ENCODE peak calls at places on chromosome 3, in ten cellular contexts. One of them, this sample, is unnamed.

GRCh38 chr3:177618873-177619771 is 421.8 kb upstream of the TBL1XR1 start:
- DNase-seq in IMR-90: peak; percentile 72
- DNase-seq in esophagus squamous epithelium: no peak
- DNase-seq in aorta: no peak
- DNase-seq in GM23248: peak; percentile 68
- DNase-seq in mammary epithelial cell: peak; percentile 56
- DNase-seq in H9: no peak
- DNase-seq in tibial artery: no peak
- DNase-seq in left ventricle myocardium inferior: no peak
- DNase-seq in cardiac muscle cell: peak; percentile 90
- DNase-seq in this sample: no peak

GRCh38 chr3:16219777-16220176 is 45.0 kb downstream of the DPH3 start:
- DNase-seq in IMR-90: no peak
- DNase-seq in esophagus squamous epithelium: no peak
- DNase-seq in aorta: no peak
- DNase-seq in GM23248: no peak
- DNase-seq in mammary epithelial cell: no peak
- DNase-seq in H9: no peak
- DNase-seq in tibial artery: no peak
- DNase-seq in left ventricle myocardium inferior: no peak
- DNase-seq in cardiac muscle cell: no peak
- DNase-seq in this sample: no peak

GRCh38 chr3:27827041-27827440 is 104.9 kb upstream of the EOMES start:
- DNase-seq in IMR-90: no peak
- DNase-seq in esophagus squamous epithelium: no peak
- DNase-seq in aorta: no peak
- DNase-seq in GM23248: no peak
- DNase-seq in mammary epithelial cell: no peak
- DNase-seq in H9: no peak
- DNase-seq in tibial artery: no peak
- DNase-seq in left ventricle myocardium inferior: no peak
- DNase-seq in cardiac muscle cell: no peak
- DNase-seq in this sample: no peak

GRCh38 chr3:34034840-34035239 is 236.4 kb downstream of the PDCD6IP start:
- DNase-seq in IMR-90: no peak
- DNase-seq in esophagus squamous epithelium: no peak
- DNase-seq in aorta: no peak
- DNase-seq in GM23248: no peak
- DNase-seq in mammary epithelial cell: no peak
- DNase-seq in H9: no peak
- DNase-seq in tibial artery: no peak
- DNase-seq in left ventricle myocardium inferior: no peak
- DNase-seq in cardiac muscle cell: no peak
- DNase-seq in this sample: no peak

GRCh38 chr3:194952882-194953281 is 267.2 kb downstream of the FAM43A start:
- DNase-seq in IMR-90: no peak
- DNase-seq in esophagus squamous epithelium: no peak
- DNase-seq in aorta: no peak
- DNase-seq in GM23248: no peak
- DNase-seq in mammary epithelial cell: no peak
- DNase-seq in H9: no peak
- DNase-seq in tibial artery: no peak
- DNase-seq in left ventricle myocardium inferior: no peak
- DNase-seq in cardiac muscle cell: no peak
- DNase-seq in this sample: no peak

GRCh38 chr3:88114878-88115549 is 34.7 kb upstream of the C3orf38 start:
- DNase-seq in IMR-90: no peak
- DNase-seq in esophagus squamous epithelium: no peak
- DNase-seq in aorta: no peak
- DNase-seq in GM23248: no peak
- DNase-seq in mammary epithelial cell: no peak
- DNase-seq in H9: no peak
- DNase-seq in tibial artery: no peak
- DNase-seq in left ventricle myocardium inferior: no peak
- DNase-seq in cardiac muscle cell: no peak
- DNase-seq in this sample: no peak

GRCh38 chr3:170697803-170698350 is 112.0 kb upstream of the SLC7A14 start:
- DNase-seq in IMR-90: no peak
- DNase-seq in esophagus squamous epithelium: no peak
- DNase-seq in aorta: no peak
- DNase-seq in GM23248: no peak
- DNase-seq in mammary epithelial cell: no peak
- DNase-seq in H9: no peak
- DNase-seq in tibial artery: no peak
- DNase-seq in left ventricle myocardium inferior: no peak
- DNase-seq in cardiac muscle cell: peak; percentile 39
- DNase-seq in this sample: no peak

GRCh38 chr3:65436580-65436979 is 602.1 kb downstream of the MAGI1 start:
- DNase-seq in IMR-90: no peak
- DNase-seq in esophagus squamous epithelium: no peak
- DNase-seq in aorta: no peak
- DNase-seq in GM23248: no peak
- DNase-seq in mammary epithelial cell: no peak
- DNase-seq in H9: no peak
- DNase-seq in tibial artery: no peak
- DNase-seq in left ventricle myocardium inferior: no peak
- DNase-seq in cardiac muscle cell: peak; percentile 13
- DNase-seq in this sample: no peak

GRCh38 chr3:71478568-71478967 is 105.0 kb downstream of the FOXP1 start:
- DNase-seq in IMR-90: peak; percentile 26
- DNase-seq in esophagus squamous epithelium: no peak
- DNase-seq in aorta: no peak
- DNase-seq in GM23248: peak; percentile 63
- DNase-seq in mammary epithelial cell: peak; percentile 50
- DNase-seq in H9: no peak
- DNase-seq in tibial artery: no peak
- DNase-seq in left ventricle myocardium inferior: no peak
- DNase-seq in cardiac muscle cell: no peak
- DNase-seq in this sample: no peak

GRCh38 chr3:70531063-70531657 is 218.7 kb upstream of the MDFIC2 start:
- DNase-seq in IMR-90: peak; percentile 57
- DNase-seq in esophagus squamous epithelium: no peak
- DNase-seq in aorta: no peak
- DNase-seq in GM23248: peak; percentile 55
- DNase-seq in mammary epithelial cell: peak; percentile 3
- DNase-seq in H9: no peak
- DNase-seq in tibial artery: no peak
- DNase-seq in left ventricle myocardium inferior: no peak
- DNase-seq in cardiac muscle cell: peak; percentile 60
- DNase-seq in this sample: no peak

GRCh38 chr3:42489116-42489936 is 13.1 kb upstream of the VIPR1 start:
- DNase-seq in IMR-90: no peak
- DNase-seq in esophagus squamous epithelium: no peak
- DNase-seq in aorta: no peak
- DNase-seq in GM23248: no peak
- DNase-seq in mammary epithelial cell: no peak
- DNase-seq in H9: peak; percentile 19
- DNase-seq in tibial artery: no peak
- DNase-seq in left ventricle myocardium inferior: no peak
- DNase-seq in cardiac muscle cell: no peak
- DNase-seq in this sample: no peak

GRCh38 chr3:52136513-52136912 is 17.7 kb downstream of the POC1A start:
- DNase-seq in IMR-90: no peak
- DNase-seq in esophagus squamous epithelium: no peak
- DNase-seq in aorta: no peak
- DNase-seq in GM23248: no peak
- DNase-seq in mammary epithelial cell: no peak
- DNase-seq in H9: no peak
- DNase-seq in tibial artery: peak; percentile 81
- DNase-seq in left ventricle myocardium inferior: no peak
- DNase-seq in cardiac muscle cell: peak; percentile 16
- DNase-seq in this sample: peak; percentile 57

GRCh38 chr3:94225176-94225742 is 162.4 kb downstream of the NSUN3 start:
- DNase-seq in IMR-90: no peak
- DNase-seq in esophagus squamous epithelium: no peak
- DNase-seq in aorta: no peak
- DNase-seq in GM23248: peak; percentile 55
- DNase-seq in mammary epithelial cell: peak; percentile 60
- DNase-seq in H9: no peak
- DNase-seq in tibial artery: no peak
- DNase-seq in left ventricle myocardium inferior: no peak
- DNase-seq in cardiac muscle cell: no peak
- DNase-seq in this sample: no peak

GRCh38 chr3:119301662-119302061 is 7.5 kb downstream of the ARHGAP31 start:
- DNase-seq in IMR-90: no peak
- DNase-seq in esophagus squamous epithelium: no peak
- DNase-seq in aorta: no peak
- DNase-seq in GM23248: no peak
- DNase-seq in mammary epithelial cell: no peak
- DNase-seq in H9: no peak
- DNase-seq in tibial artery: no peak
- DNase-seq in left ventricle myocardium inferior: no peak
- DNase-seq in cardiac muscle cell: no peak
- DNase-seq in this sample: no peak
- H3K27ac ChIP-seq in IMR-90: no peak overlapping the region
- H3K27ac ChIP-seq in esophagus squamous epithelium: no peak overlapping the region
- H3K27ac ChIP-seq in aorta: no peak overlapping the region
- H3K27ac ChIP-seq in GM23248: no peak overlapping the region
- H3K27ac ChIP-seq in mammary epithelial cell: no peak overlapping the region
- H3K27ac ChIP-seq in H9: no peak overlapping the region
- H3K27ac ChIP-seq in tibial artery: no peak overlapping the region
- H3K27ac ChIP-seq in left ventricle myocardium inferior: peak overlapping the region; percentile 48
- H3K27ac ChIP-seq in cardiac muscle cell: peak overlapping the region; percentile 10
- H3K27ac ChIP-seq in this sample: no peak overlapping the region

GRCh38 chr3:172708905-172709775 is 1.7 kb downstream of the NCEH1 start:
- DNase-seq in IMR-90: peak; percentile 12
- DNase-seq in esophagus squamous epithelium: no peak
- DNase-seq in aorta: no peak
- DNase-seq in GM23248: peak; percentile 37
- DNase-seq in mammary epithelial cell: peak; percentile 14
- DNase-seq in H9: no peak
- DNase-seq in tibial artery: no peak
- DNase-seq in left ventricle myocardium inferior: no peak
- DNase-seq in cardiac muscle cell: no peak
- DNase-seq in this sample: no peak

GRCh38 chr3:172710709-172711456 is at the start of gene NCEH1:
- DNase-seq in IMR-90: peak; percentile 99
- DNase-seq in esophagus squamous epithelium: peak; percentile 28
- DNase-seq in aorta: peak; percentile 94
- DNase-seq in GM23248: peak; percentile 99
- DNase-seq in mammary epithelial cell: peak; percentile 98
- DNase-seq in H9: peak; percentile 97
- DNase-seq in tibial artery: peak; percentile 93
- DNase-seq in left ventricle myocardium inferior: peak; percentile 89
- DNase-seq in cardiac muscle cell: peak; percentile 93
- DNase-seq in this sample: peak; percentile 95

GRCh38 chr3:172709776-172710708 is 825 bp downstream of the NCEH1 start:
- DNase-seq in IMR-90: peak; percentile 41
- DNase-seq in esophagus squamous epithelium: no peak
- DNase-seq in aorta: peak; percentile 80
- DNase-seq in GM23248: peak; percentile 77
- DNase-seq in mammary epithelial cell: peak; percentile 30
- DNase-seq in H9: peak; percentile 37
- DNase-seq in tibial artery: peak; percentile 61
- DNase-seq in left ventricle myocardium inferior: peak; percentile 42
- DNase-seq in cardiac muscle cell: peak; percentile 52
- DNase-seq in this sample: peak; percentile 75

GRCh38 chr3:172713316-172713715 is 2.4 kb upstream of the NCEH1 start:
- DNase-seq in IMR-90: no peak
- DNase-seq in esophagus squamous epithelium: no peak
- DNase-seq in aorta: no peak
- DNase-seq in GM23248: peak; percentile 49
- DNase-seq in mammary epithelial cell: no peak
- DNase-seq in H9: no peak
- DNase-seq in tibial artery: peak; percentile 32
- DNase-seq in left ventricle myocardium inferior: no peak
- DNase-seq in cardiac muscle cell: no peak
- DNase-seq in this sample: no peak

DNA sequence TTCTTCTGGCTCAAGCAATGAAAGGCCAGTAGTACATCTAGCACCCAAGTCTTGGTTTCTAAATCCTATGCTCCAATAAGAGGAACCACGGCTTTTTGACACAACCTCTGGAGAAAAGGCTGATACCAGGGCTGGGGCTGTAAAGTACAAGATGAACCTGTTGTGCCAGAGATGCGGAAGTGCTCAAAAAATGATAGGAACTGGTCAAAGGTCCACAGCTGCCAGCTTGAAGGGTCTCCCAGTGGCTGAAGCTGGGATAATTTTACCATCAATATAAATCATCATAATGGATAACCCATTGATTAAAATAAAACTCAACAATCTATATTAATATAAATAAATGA is 562 bp upstream of the NCEH1 start:
- DNase-seq in IMR-90: no peak
- DNase-seq in esophagus squamous epithelium: no peak
- DNase-seq in aorta: no peak
- DNase-seq in GM23248: no peak
- DNase-seq in mammary epithelial cell: no peak
- DNase-seq in H9: no peak
- DNase-seq in tibial artery: no peak
- DNase-seq in left ventricle myocardium inferior: no peak
- DNase-seq in cardiac muscle cell: no peak
- DNase-seq in this sample: no peak
- H3K4me1 ChIP-seq in IMR-90: peaks cover 8% of the 10 kb centered on the region
- H3K4me1 ChIP-seq in esophagus squamous epithelium: peaks cover 18% of the 10 kb centered on the region
- H3K4me1 ChIP-seq in aorta: peaks cover 2% of the 10 kb centered on the region
- H3K4me1 ChIP-seq in GM23248: peaks cover 30% of the 10 kb centered on the region
- H3K4me1 ChIP-seq in mammary epithelial cell: peaks cover 24% of the 10 kb centered on the region
- H3K4me1 ChIP-seq in H9: no peaks in the 10 kb centered on the region
- H3K4me1 ChIP-seq in tibial artery: peaks cover 15% of the 10 kb centered on the region
- H3K4me1 ChIP-seq in left ventricle myocardium inferior: peaks cover 49% of the 10 kb centered on the region
- H3K4me1 ChIP-seq in cardiac muscle cell: peaks cover 6% of the 10 kb centered on the region
- H3K4me1 ChIP-seq in this sample: no peaks in the 10 kb centered on the region

DNA sequence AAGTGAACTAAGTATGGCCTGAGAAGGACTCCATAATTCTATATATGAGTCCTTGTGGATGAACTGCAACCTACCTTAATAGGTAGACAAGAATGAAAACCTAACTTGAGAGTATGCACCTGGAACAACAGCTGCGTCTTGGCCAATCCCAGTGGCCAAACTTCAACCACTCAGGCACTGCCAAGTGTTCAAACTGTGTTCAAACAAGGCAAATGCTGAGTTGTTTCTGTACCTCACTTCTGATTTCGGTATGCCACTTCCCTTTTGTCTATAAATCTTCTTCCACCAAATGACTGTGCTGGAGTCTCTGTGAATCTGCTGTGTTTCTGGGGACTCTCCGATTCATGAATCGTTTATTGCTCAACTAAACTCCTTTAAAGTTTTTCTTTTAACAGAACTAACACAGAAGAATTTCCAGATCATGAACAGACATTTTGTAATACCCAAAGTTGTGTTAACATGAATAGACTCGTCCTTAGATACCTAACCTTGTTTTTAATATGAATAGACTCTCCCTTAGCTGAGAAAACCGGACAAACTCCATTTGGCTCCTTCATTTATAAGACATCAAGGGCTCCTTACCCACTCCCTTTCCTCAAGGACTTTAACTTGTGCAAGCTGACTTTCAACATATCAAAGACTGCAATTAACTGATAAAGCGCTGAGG is 4.1 kb downstream of the ZNF717 start:
- DNase-seq in IMR-90: no peak
- DNase-seq in esophagus squamous epithelium: no peak
- DNase-seq in aorta: no peak
- DNase-seq in GM23248: no peak
- DNase-seq in mammary epithelial cell: peak; percentile 45
- DNase-seq in H9: no peak
- DNase-seq in tibial artery: no peak
- DNase-seq in left ventricle myocardium inferior: no peak
- DNase-seq in cardiac muscle cell: peak; percentile 4
- DNase-seq in this sample: no peak
- H3K9me3 ChIP-seq in IMR-90: peaks cover 12% of the 10 kb centered on the region
- H3K9me3 ChIP-seq in esophagus squamous epithelium: peaks cover 38% of the 10 kb centered on the region
- H3K9me3 ChIP-seq in aorta: peaks cover 2% of the 10 kb centered on the region
- H3K9me3 ChIP-seq in GM23248: no peaks in the 10 kb centered on the region
- H3K9me3 ChIP-seq in mammary epithelial cell: peaks cover 28% of the 10 kb centered on the region
- H3K9me3 ChIP-seq in H9: peaks cover 42% of the 10 kb centered on the region
- H3K9me3 ChIP-seq in tibial artery: peaks cover 13% of the 10 kb centered on the region
- H3K9me3 ChIP-seq in left ventricle myocardium inferior: peaks cover 28% of the 10 kb centered on the region
- H3K9me3 ChIP-seq in cardiac muscle cell: no peaks in the 10 kb centered on the region
- H3K9me3 ChIP-seq in this sample: no peaks in the 10 kb centered on the region

GRCh38 chr3:14082108-14082657 is 42.5 kb downstream of the CHCHD4 start:
- DNase-seq in IMR-90: no peak
- DNase-seq in esophagus squamous epithelium: no peak
- DNase-seq in aorta: no peak
- DNase-seq in GM23248: no peak
- DNase-seq in mammary epithelial cell: no peak
- DNase-seq in H9: no peak
- DNase-seq in tibial artery: no peak
- DNase-seq in left ventricle myocardium inferior: no peak
- DNase-seq in cardiac muscle cell: no peak
- DNase-seq in this sample: no peak
- H3K27ac ChIP-seq in IMR-90: no peak overlapping the region
- H3K27ac ChIP-seq in esophagus squamous epithelium: no peak overlapping the region
- H3K27ac ChIP-seq in aorta: no peak overlapping the region
- H3K27ac ChIP-seq in GM23248: no peak overlapping the region
- H3K27ac ChIP-seq in mammary epithelial cell: no peak overlapping the region
- H3K27ac ChIP-seq in H9: no peak overlapping the region
- H3K27ac ChIP-seq in tibial artery: no peak overlapping the region
- H3K27ac ChIP-seq in left ventricle myocardium inferior: no peak overlapping the region
- H3K27ac ChIP-seq in cardiac muscle cell: no peak overlapping the region
- H3K27ac ChIP-seq in this sample: no peak overlapping the region